ENCODE peak calls at places on chromosomes 4 and X, in eight cellular contexts. U is ascending aorta, X is fibroblast of the aortic adventitia, D is tibial nerve, K is BE2C, L is bronchial epithelial cell, T is tibial artery, Z is HFF-Myc. W is an unnamed sample.

GRCh38 chr4:46123872-46124755 is at the start of gene GABRG1:
- DNase-seq in K (no peak), U (no peak), L (no peak), T (no peak), Z (no peak), D (no peak), X (no peak), W (no peak)

GRCh38 chrX:68114573-68115199 is 318.6 kb downstream of the OPHN1 start:
- DNase-seq in Z (no peak), T (no peak), D (no peak), U (no peak), L (peak), K (no peak), X (peak), W (peak)

GRCh38 chr4:6889101-6889735 is 20.4 kb upstream of the TBC1D14 start:
- DNase-seq in X (no peak), L (no peak), T (no peak), Z (no peak), U (peak), D (no peak), K (no peak), W (no peak)

GRCh38 chr4:29581469-29581868 is 1138.7 kb upstream of the PCDH7 start:
- DNase-seq in L (no peak), K (no peak), Z (no peak), U (no peak), D (no peak), X (peak), T (no peak), W (peak)

GRCh38 chr4:182770259-182770968 is 146.8 kb downstream of the DCTD start:
- DNase-seq in D (no peak), X (no peak), K (no peak), T (no peak), Z (no peak), U (no peak), L (no peak), W (no peak)

GRCh38 chrX:73647212-73647611 is 84.2 kb downstream of the CHIC1 start:
- DNase-seq in U (no peak), T (no peak), X (no peak), L (no peak), Z (no peak), D (no peak), K (peak), W (no peak)

GRCh38 chr4:22427676-22428075 is 88.2 kb downstream of the ADGRA3 start:
- DNase-seq in T (no peak), K (no peak), D (no peak), L (no peak), X (no peak), Z (no peak), U (no peak), W (no peak)

GRCh38 chr4:156505341-156505955 is 466.2 kb downstream of the PDGFC start:
- DNase-seq in L (no peak), U (no peak), X (no peak), T (no peak), K (no peak), Z (no peak), D (no peak), W (no peak)

GRCh38 chr4:27088491-27088890 is 227.8 kb downstream of the STIM2 start:
- DNase-seq in X (no peak), Z (no peak), U (no peak), K (no peak), L (no peak), T (no peak), D (no peak), W (no peak)

GRCh38 chr4:35358001-35358584 is 886.2 kb downstream of the ARAP2 start:
- DNase-seq in K (no peak), Z (no peak), T (no peak), D (no peak), X (no peak), L (peak), U (no peak), W (no peak)

GRCh38 chrX:14864626-14865025 is 8.2 kb downstream of the FANCB start:
- DNase-seq in Z (no peak), L (peak), D (no peak), U (no peak), K (no peak), X (peak), T (no peak), W (peak)

GRCh38 chrX:69229436-69229835 is 64.2 kb upstream of the PJA1 start:
- DNase-seq in X (peak), K (no peak), U (no peak), L (peak), T (no peak), D (no peak), Z (no peak), W (peak)

GRCh38 chr4:159002950-159003349 is 99.9 kb upstream of the RAPGEF2 start:
- DNase-seq in Z (no peak), L (no peak), D (no peak), T (no peak), U (no peak), X (peak), K (no peak), W (peak)

GRCh38 chr4:7647932-7648812 is 213.4 kb upstream of the PSAPL1 start:
- DNase-seq in D (no peak), X (no peak), L (no peak), U (peak), Z (peak), K (no peak), T (no peak), W (peak)

GRCh38 chr4:113141901-113142346 is 92.5 kb downstream of the ANK2 start:
- DNase-seq in Z (no peak), X (peak), T (no peak), K (no peak), U (no peak), L (peak), D (no peak), W (peak)

GRCh38 chr4:41346306-41347061 is 89.8 kb downstream of the UCHL1 start:
- DNase-seq in K (no peak), X (no peak), D (no peak), L (no peak), Z (no peak), U (no peak), T (no peak), W (no peak)

GRCh38 chrX:71563921-71564320 is 14.3 kb upstream of the GCNA start:
- DNase-seq in U (no peak), X (no peak), D (no peak), K (no peak), T (no peak), L (no peak), Z (no peak), W (no peak)
- TF ChIP-seq CTCF in U (no peak), X (no peak), D (no peak), K (no peak), T (no peak), L (no peak), Z (no peak), W (no peak)

GRCh38 chrX:49799828-49800227 is 29.3 kb upstream of the PAGE4 start:
- DNase-seq in L (no peak), Z (no peak), X (no peak), U (no peak), T (no peak), D (no peak), K (no peak), W (no peak)
- TF ChIP-seq CTCF in L (no peak), Z (no peak), X (no peak), U (no peak), T (no peak), D (no peak), K (no peak), W (no peak)

GRCh38 chr4:186298034-186298647 is 32.2 kb downstream of the F11 start:
- DNase-seq in K (no peak), Z (no peak), D (no peak), T (no peak), X (no peak), U (no peak), L (no peak), W (no peak)
- TF ChIP-seq CTCF in K (no peak), Z (no peak), D (no peak), T (no peak), X (no peak), U (no peak), L (no peak), W (no peak)

GRCh38 chrX:153372949-153373348 is 28.2 kb downstream of the PNMA6E start:
- DNase-seq in T (no peak), X (no peak), U (no peak), D (no peak), K (no peak), L (no peak), Z (no peak), W (no peak)

GRCh38 chrX:153377727-153378126 is 23.4 kb downstream of the PNMA6E start:
- DNase-seq in T (no peak), X (no peak), U (no peak), Z (no peak), L (no peak), D (no peak), K (no peak), W (no peak)

GRCh38 chrX:153375571-153375970 is 25.6 kb downstream of the PNMA6E start:
- DNase-seq in T (no peak), D (no peak), U (no peak), K (no peak), Z (no peak), L (no peak), X (no peak), W (no peak)

GRCh38 chrX:153371256-153371655 is 29.9 kb downstream of the PNMA6E start:
- DNase-seq in U (no peak), D (no peak), K (no peak), T (no peak), Z (no peak), X (no peak), L (no peak), W (peak)

GRCh38 chrX:153374426-153374825 is 26.7 kb downstream of the PNMA6E start:
- DNase-seq in L (no peak), T (no peak), D (no peak), Z (no peak), K (no peak), U (no peak), X (no peak), W (no peak)
- TF ChIP-seq CTCF in L (no peak), T (no peak), D (no peak), Z (no peak), K (no peak), U (no peak), X (no peak), W (no peak)

DNA sequence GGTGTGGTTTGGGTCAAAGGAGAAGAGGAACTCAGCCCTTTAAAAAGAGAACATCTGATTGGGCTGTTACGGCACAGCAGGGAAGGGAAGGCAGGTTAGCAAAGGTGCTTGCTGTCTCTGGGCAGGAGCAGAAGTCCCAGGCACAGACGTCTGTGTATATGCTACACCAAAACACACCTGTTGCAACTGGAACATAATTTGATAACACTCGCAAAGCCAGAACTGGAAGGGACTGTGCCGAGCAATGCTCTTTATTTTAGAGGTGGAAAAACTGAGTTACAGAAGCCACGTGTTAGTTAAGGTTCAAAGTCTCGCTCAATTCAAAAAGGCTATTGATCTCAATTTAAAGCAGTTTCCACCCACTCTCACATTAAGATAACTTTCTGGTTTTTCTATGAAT is 2.2 kb upstream of the FAM114A1 start:
- DNase-seq in D (no peak), X (no peak), K (no peak), Z (no peak), U (no peak), T (no peak), L (no peak), W (no peak)
- TF ChIP-seq CTCF in D (no peak), X (no peak), K (no peak), Z (no peak), U (no peak), T (no peak), L (no peak), W (no peak)